ENCODE peak calls at places on chromosomes 1 and 21, in six cellular contexts. Y is activated CD4-positive, alpha-beta T cell treated with anti-CD3 and anti-CD28 coated beads for 1 hour; S is HT1080; N is NCI-H1092; I is NCI-H1694; Z is activated CD8-positive, alpha-beta memory T cell treated with anti-CD3 and anti-CD28 coated beads, Interleukin-2, amount 50 U/mL, for 4 hours. W is an unnamed sample.

GRCh38 chr1:62457955-62458354 is 21.1 kb downstream of the USP1 start:
- DNase-seq in N (no peak), I (no peak), Y (no peak), S (no peak), Z (no peak), W (no peak)

GRCh38 chr1:94544706-94545490 is 3.3 kb upstream of the F3 start:
- DNase-seq in S (peak), Z (no peak), Y (no peak), N (no peak), I (no peak), W (no peak)

GRCh38 chr21:27157097-27157496 is 190.2 kb upstream of the ADAMTS5 start:
- DNase-seq in I (no peak), S (no peak), Z (no peak), N (no peak), Y (no peak), W (no peak)

GRCh38 chr1:47839460-47839760 is 157.8 kb downstream of the TRABD2B start:
- DNase-seq in Z (no peak), Y (no peak), I (no peak), N (no peak), S (no peak), W (no peak)

GRCh38 chr1:205505076-205505729 is 734 bp downstream of the CDK18 start:
- DNase-seq in S (no peak), Z (no peak), Y (no peak), N (no peak), I (no peak), W (no peak)

GRCh38 chr1:75731881-75732280 is 7.4 kb downstream of the ACADM start:
- DNase-seq in S (peak), I (no peak), Y (no peak), N (no peak), Z (no peak), W (no peak)

GRCh38 chr1:63405987-63406386 is 38.6 kb downstream of the ALG6 start:
- DNase-seq in Y (no peak), S (no peak), N (no peak), Z (no peak), I (no peak), W (no peak)

GRCh38 chr1:33228935-33229487 is 27.3 kb upstream of the ZNF362 start:
- DNase-seq in S (no peak), I (peak), Z (no peak), N (no peak), Y (no peak), W (no peak)

GRCh38 chr1:111563619-111564018 is 56.0 kb upstream of the RAP1A start:
- DNase-seq in Y (no peak), S (peak), Z (no peak), N (no peak), I (no peak), W (no peak)

GRCh38 chr1:197521118-197521739 is 253.2 kb downstream of the CRB1 start:
- DNase-seq in Y (no peak), S (peak), N (no peak), I (peak), Z (no peak), W (peak)

GRCh38 chr1:36908096-36908495 is 126.2 kb downstream of the GRIK3 start:
- DNase-seq in S (no peak), I (no peak), Z (no peak), N (no peak), Y (no peak), W (no peak)

GRCh38 chr1:29462096-29462495 is 225.8 kb downstream of the PTPRU start:
- DNase-seq in I (no peak), Z (no peak), N (no peak), Y (no peak), S (no peak), W (no peak)

GRCh38 chr1:9455487-9456237 is 83.6 kb upstream of the SLC25A33 start:
- DNase-seq in Z (peak), I (peak), S (no peak), Y (peak), N (peak), W (peak)

GRCh38 chr1:234780531-234781162 is 170.7 kb upstream of the IRF2BP2 start:
- DNase-seq in S (no peak), Y (no peak), Z (no peak), I (no peak), N (no peak), W (no peak)

GRCh38 chr1:86499987-86500593 is 31.4 kb downstream of the CLCA1 start:
- DNase-seq in I (peak), S (no peak), Z (no peak), N (no peak), Y (no peak), W (peak)

GRCh38 chr21:42413093-42413492 is 9.4 kb downstream of the UBASH3A start:
- DNase-seq in I (no peak), Z (no peak), S (no peak), N (no peak), Y (no peak), W (no peak)

GRCh38 chr1:159921251-159921650 is 4.1 kb downstream of the TAGLN2 start:
- DNase-seq in N (no peak), S (no peak), Z (no peak), Y (no peak), I (no peak), W (no peak)

GRCh38 chr1:235573880-235574279 is 69.6 kb upstream of the B3GALNT2 start:
- DNase-seq in I (no peak), Y (no peak), N (no peak), Z (no peak), S (no peak), W (no peak)

GRCh38 chr1:156090822-156091188 is 8.5 kb upstream of the MEX3A start:
- DNase-seq in N (peak), I (peak), Y (peak), Z (peak), S (peak), W (peak)

GRCh38 chr1:16631248-16632043 is 18.1 kb upstream of the NBPF1 start:
- DNase-seq in Y (no peak), S (no peak), Z (peak), N (no peak), I (no peak), W (no peak)

GRCh38 chr1:203744008-203744972 is 20.7 kb upstream of the LAX1 start:
- DNase-seq in Y (no peak), I (no peak), S (no peak), Z (peak), N (no peak), W (peak)

GRCh38 chr1:5910666-5911065 is 81.6 kb downstream of the NPHP4 start:
- DNase-seq in I (no peak), Z (no peak), S (no peak), N (no peak), Y (no peak), W (no peak)

GRCh38 chr1:196877964-196878363 is 9.9 kb upstream of the CFHR4 start:
- DNase-seq in S (no peak), I (no peak), N (no peak), Z (no peak), Y (no peak), W (no peak)

GRCh38 chr1:236311040-236311439 is 29.3 kb upstream of the ERO1B start:
- DNase-seq in Y (no peak), Z (no peak), S (no peak), I (no peak), N (no peak), W (no peak)

GRCh38 chr1:40014253-40014706 is 26.2 kb upstream of the CAP1 start:
- DNase-seq in Y (no peak), Z (no peak), N (no peak), I (no peak), S (no peak), W (no peak)

GRCh38 chr21:32770514-32771133 is 931 bp downstream of the PAXBP1 start:
- DNase-seq in I (no peak), N (no peak), S (peak), Y (no peak), Z (no peak), W (no peak)

GRCh38 chr1:159933347-159933746 is 8.0 kb upstream of the TAGLN2 start:
- DNase-seq in Z (no peak), N (no peak), I (no peak), Y (no peak), S (no peak), W (no peak)

GRCh38 chr1:201791775-201792166 is 37.2 kb upstream of the IPO9 start:
- DNase-seq in Y (no peak), Z (no peak), I (peak), N (no peak), S (peak), W (no peak)

GRCh38 chr1:204151562-204152309 is at the start of gene ETNK2:
- DNase-seq in Z (peak), I (peak), S (peak), Y (peak), N (peak), W (peak)

GRCh38 chr1:36115931-36116330 is 9.1 kb downstream of the COL8A2 start:
- DNase-seq in Y (no peak), S (peak), N (no peak), Z (no peak), I (no peak), W (no peak)

GRCh38 chr1:156704930-156705320 is 458 bp downstream of the CRABP2 start:
- DNase-seq in N (no peak), I (no peak), S (peak), Y (no peak), Z (peak), W (peak)

GRCh38 chr1:232519186-232519585 is 110.7 kb downstream of the SIPA1L2 start:
- DNase-seq in Z (no peak), N (peak), Y (no peak), S (no peak), I (peak), W (no peak)

GRCh38 chr1:221487781-221488520 is 253.9 kb downstream of the DUSP10 start:
- DNase-seq in I (no peak), Y (no peak), Z (no peak), S (peak), N (no peak), W (no peak)

W was measured in immature natural killer cell.